ENCODE peak calls at places on chromosomes 2 and 18, in ten cellular contexts. R is activated CD4-positive, alpha-beta T cell treated with anti-CD3 and anti-CD28 coated beads, Interleukin-2, amount 10 ng/mL, durations not matched to agents 7 days and 5 days; S is cardiac muscle cell; P is left kidney; F is posterior cingulate gyrus; A is stimulated activated CD8-positive, alpha-beta memory T cell treated with anti-CD3 and anti-CD28 coated beads, Interleukin-12 subunit alpha, Interleukin-12 subunit beta, amount 100 ng/mL, for 1 hour; M is brain microvascular endothelial cell; Q is T-helper 9 cell; Z is NAMALWA; E is amygdala. O is an unnamed sample.

GRCh38 chr18:68484241-68484640 is 230.7 kb downstream of the TMX3 start:
- DNase-seq in Z (no peak), E (no peak), Q (no peak), S (peak; percentile 35), P (no peak), R (no peak), F (no peak), M (peak; percentile 29), A (no peak), O (no peak)

GRCh38 chr2:120219291-120219690 is 3.9 kb downstream of the TMEM185B start:
- DNase-seq in M (no peak), R (peak; percentile 0), Q (no peak), S (no peak), A (no peak), E (no peak), F (no peak), P (no peak), Z (no peak), O (no peak)

GRCh38 chr2:159188449-159188848 is 98.1 kb downstream of the WDSUB1 start:
- DNase-seq in F (no peak), A (no peak), Q (no peak), R (no peak), Z (no peak), M (no peak), S (no peak), E (no peak), P (no peak), O (no peak)

GRCh38 chr2:71925268-71926097 is 222.2 kb downstream of the CYP26B1 start:
- DNase-seq in S (peak; percentile 66), M (no peak), A (no peak), R (no peak), F (no peak), P (peak; percentile 40), Z (no peak), Q (no peak), E (no peak), O (no peak)

GRCh38 chr2:230457073-230457768 is 41.2 kb downstream of the SP100 start:
- DNase-seq in Q (no peak), E (no peak), A (no peak), S (no peak), Z (no peak), P (no peak), F (no peak), R (no peak), M (no peak), O (no peak)

GRCh38 chr2:107414376-107414775 is 412.3 kb upstream of the RGPD4 start:
- DNase-seq in A (no peak), R (no peak), Q (no peak), S (no peak), P (no peak), E (no peak), M (peak; percentile 7), Z (no peak), F (no peak), O (no peak)

GRCh38 chr2:239188536-239188935 is 212.3 kb downstream of the HDAC4 start:
- DNase-seq in A (no peak), R (peak; percentile 3), F (no peak), S (no peak), Z (no peak), E (no peak), Q (no peak), M (no peak), P (no peak), O (no peak)

GRCh38 chr2:144071461-144071860 is 448.5 kb downstream of the ZEB2 start:
- DNase-seq in P (peak; percentile 11), F (no peak), Z (no peak), A (no peak), S (peak; percentile 58), Q (no peak), M (peak; percentile 50), R (no peak), E (no peak), O (no peak)

GRCh38 chr2:105691942-105692341 is 52.8 kb upstream of the NCK2 start:
- DNase-seq in A (no peak), P (no peak), Q (no peak), R (no peak), Z (no peak), M (no peak), E (no peak), F (no peak), S (no peak), O (no peak)

GRCh38 chr2:189411860-189412259 is 29.4 kb upstream of the WDR75 start:
- DNase-seq in P (peak; percentile 56), Z (no peak), S (peak; percentile 94), Q (no peak), F (no peak), E (no peak), M (peak; percentile 61), R (no peak), A (no peak), O (no peak)

GRCh38 chr2:144389151-144389929 is 130.6 kb downstream of the ZEB2 start:
- DNase-seq in S (no peak), A (no peak), E (no peak), R (no peak), P (peak; percentile 36), Q (no peak), M (no peak), F (no peak), Z (no peak), O (no peak)

GRCh38 chr2:232449964-232450363 is 6.0 kb upstream of the ALPI start:
- DNase-seq in A (no peak), Q (no peak), E (no peak), S (no peak), Z (peak; percentile 55), F (no peak), P (peak; percentile 44), M (no peak), R (no peak), O (no peak)

GRCh38 chr2:75790790-75791467 is 80.2 kb upstream of the GCFC2 start:
- DNase-seq in Q (no peak), A (no peak), Z (no peak), F (no peak), S (no peak), E (no peak), M (no peak), P (no peak), R (no peak), O (no peak)

GRCh38 chr2:236049981-236050380 is 118.2 kb downstream of the GBX2 start:
- DNase-seq in S (no peak), Q (no peak), E (no peak), Z (no peak), R (peak; percentile 26), P (no peak), A (no peak), F (no peak), M (no peak), O (no peak)

GRCh38 chr18:61606759-61607158 is 273.5 kb downstream of the CDH20 start:
- DNase-seq in S (peak; percentile 96), P (peak; percentile 73), A (no peak), Q (no peak), R (no peak), E (no peak), F (no peak), Z (no peak), M (peak; percentile 89), O (peak; percentile 83)

GRCh38 chr2:234366891-234367290 is 130.0 kb downstream of the ARL4C start:
- DNase-seq in Q (no peak), E (no peak), F (no peak), S (peak; percentile 44), Z (no peak), P (peak; percentile 39), A (no peak), M (no peak), R (no peak), O (no peak)

GRCh38 chr2:224284134-224284946 is 117.6 kb downstream of the FAM124B start:
- DNase-seq in P (peak; percentile 60), E (no peak), A (peak; percentile 3), M (peak; percentile 23), S (peak; percentile 50), R (peak; percentile 22), F (no peak), Q (peak; percentile 4), Z (peak; percentile 66), O (no peak)

GRCh38 chr18:28541276-28541930 is 364.5 kb upstream of the CDH2 start:
- DNase-seq in Q (no peak), E (peak; percentile 23), R (no peak), S (peak; percentile 6), P (no peak), M (no peak), A (no peak), F (peak; percentile 20), Z (no peak), O (no peak)

GRCh38 chr2:160349306-160349705 is 144.3 kb downstream of the RBMS1 start:
- DNase-seq in M (no peak), F (no peak), P (no peak), Q (no peak), R (no peak), A (no peak), E (no peak), Z (no peak), S (no peak), O (no peak)

GRCh38 chr18:62621546-62621945 is 93.8 kb upstream of the PHLPP1 start:
- DNase-seq in R (no peak), A (no peak), P (no peak), E (no peak), Z (no peak), S (peak; percentile 16), F (peak; percentile 16), M (peak; percentile 27), Q (no peak), O (peak; percentile 82)

GRCh38 chr18:41992066-41992465 is 37.0 kb downstream of the PIK3C3 start:
- DNase-seq in F (no peak), S (no peak), R (no peak), M (peak; percentile 4), Q (no peak), Z (no peak), E (no peak), A (no peak), P (no peak), O (no peak)